ENCODE peak calls at places on chromosomes 4 and X, in ten cellular contexts. N is activated naive CD4-positive, alpha-beta T cell treated with anti-CD3 and anti-CD28 coated beads, Interleukin-2, amount 10 ng/mL, durations not matched to agents 7 days and 5 days; Q is stimulated activated CD4-positive, alpha-beta T cell treated with anti-CD3 and anti-CD28 coated beads, Interleukin-1b, Interleukin-23, amount 100 ng/mL, for 1 hour; B is ELR; C is adrenal gland; V is Karpas-422; I is fibroblast of lung; O is breast epithelium; T is activated T-cell treated with anti-CD3 and anti-CD28 coated beads, Interleukin-2, amount 50 U/mL, for 72 hours; X is ureter. R is an unnamed sample.

GRCh38 chr4:156609421-156609820 is 362.2 kb downstream of the PDGFC start:
- DNase-seq in I (peak), N (no peak), V (no peak), X (no peak), Q (no peak), C (peak), B (no peak), T (no peak), O (no peak), R (no peak)

GRCh38 chr4:92346289-92346688 is 42.5 kb downstream of the GRID2 start:
- DNase-seq in N (no peak), X (no peak), C (no peak), Q (no peak), T (no peak), B (no peak), I (no peak), V (no peak), O (no peak), R (no peak)

GRCh38 chrX:68828740-68829593 is at the start of gene EFNB1:
- DNase-seq in B (peak), Q (peak), N (peak), V (peak), X (peak), I (peak), T (peak), C (peak), O (peak), R (peak)

GRCh38 chr4:170736710-170737109 is 647.0 kb upstream of the AADAT start:
- DNase-seq in Q (no peak), B (peak), T (no peak), X (no peak), O (no peak), N (no peak), I (peak), V (no peak), C (no peak), R (no peak)

GRCh38 chrX:21838937-21839333 is 482 bp upstream of the MBTPS2 start:
- DNase-seq in C (no peak), X (no peak), V (peak), T (no peak), I (peak), O (no peak), Q (no peak), N (no peak), B (peak), R (no peak)

GRCh38 chr4:66653937-66654336 is 891.4 kb downstream of the CENPC start:
- DNase-seq in X (no peak), Q (no peak), O (no peak), C (no peak), B (no peak), T (no peak), V (no peak), I (peak), N (no peak), R (no peak)

GRCh38 chrX:130984782-130985181 is 73.4 kb upstream of the ARHGAP36 start:
- DNase-seq in X (no peak), Q (no peak), B (no peak), T (no peak), N (no peak), O (no peak), V (no peak), C (no peak), I (peak), R (no peak)

GRCh38 chr4:168587326-168588125 is 90.7 kb downstream of the PALLD start:
- DNase-seq in Q (no peak), B (peak), I (peak), N (no peak), C (no peak), V (no peak), T (no peak), X (no peak), O (no peak), R (no peak)

GRCh38 chr4:154559141-154559841 is 3.5 kb upstream of the FGB start:
- DNase-seq in B (peak), V (peak), I (peak), N (peak), X (no peak), O (no peak), C (no peak), T (no peak), Q (no peak), R (no peak)

GRCh38 chr4:104751468-104751867 is 256.8 kb upstream of the CXXC4 start:
- DNase-seq in O (no peak), X (no peak), C (no peak), V (no peak), I (no peak), N (no peak), T (no peak), B (no peak), Q (no peak), R (no peak)

GRCh38 chrX:85964744-85965143 is 82.6 kb downstream of the CHM start:
- DNase-seq in B (no peak), I (no peak), X (no peak), T (no peak), N (no peak), O (no peak), V (no peak), C (no peak), Q (no peak), R (no peak)

GRCh38 chr4:55395529-55396304 is at the start of gene TMEM165:
- DNase-seq in C (peak), N (peak), V (peak), I (peak), T (peak), O (peak), Q (peak), X (peak), B (peak), R (peak)

GRCh38 chr4:107792691-107793090 is 32.0 kb upstream of the SGMS2 start:
- DNase-seq in N (no peak), T (no peak), C (no peak), B (no peak), Q (no peak), X (no peak), I (no peak), O (no peak), V (no peak), R (no peak)

GRCh38 chrX:100658936-100659335 is 14.9 kb downstream of the SRPX2 start:
- DNase-seq in O (no peak), I (no peak), T (no peak), Q (no peak), X (no peak), B (no peak), V (no peak), C (no peak), N (no peak), R (no peak)

GRCh38 chr4:74228691-74229640 is 71.0 kb downstream of the MTHFD2L start:
- DNase-seq in I (peak), O (peak), T (peak), C (peak), X (peak), N (peak), B (peak), V (peak), Q (peak), R (no peak)

GRCh38 chrX:71493111-71493613 is 39.7 kb upstream of the OGT start:
- DNase-seq in Q (no peak), N (no peak), V (no peak), O (no peak), C (peak), T (no peak), B (no peak), I (no peak), X (no peak), R (no peak)

GRCh38 chr4:89101256-89102161 is 9.8 kb upstream of the TIGD2 start:
- DNase-seq in Q (no peak), X (no peak), N (no peak), T (peak), B (no peak), O (no peak), I (no peak), V (peak), C (no peak), R (no peak)

R was measured in type B pancreatic cell.